ENCODE peak calls at places on chromosome 15, in seven cellular contexts. E, G, B, Y, O, M and A are unnamed samples.

GRCh38 chr15:59284768-59285368 is 78.2 kb downstream of the LDHAL6B start:
- DNase-seq in E (peak), G (no peak), B (no peak), Y (no peak), O (no peak), M (no peak), A (no peak)

GRCh38 chr15:73560501-73561117 is 72.6 kb downstream of the NPTN start:
- DNase-seq in E (peak), G (peak), B (peak), Y (peak), O (peak), M (no peak), A (peak)

GRCh38 chr15:70795311-70795665 is 31.9 kb upstream of the UACA start:
- DNase-seq in E (peak), G (no peak), B (peak), Y (peak), O (no peak), M (no peak), A (peak)

GRCh38 chr15:74817370-74817737 is 4.7 kb downstream of the LMAN1L start:
- DNase-seq in E (peak), G (no peak), B (no peak), Y (no peak), O (no peak), M (peak), A (peak)

GRCh38 chr15:68285243-68285980 is 7.9 kb downstream of the FEM1B start:
- DNase-seq in E (no peak), G (peak), B (no peak), Y (no peak), O (no peak), M (no peak), A (no peak)

GRCh38 chr15:92430067-92430435 is 36.4 kb downstream of the ST8SIA2 start:
- DNase-seq in E (no peak), G (no peak), B (peak), Y (no peak), O (no peak), M (no peak), A (no peak)

GRCh38 chr15:48681274-48681840 is 35.8 kb upstream of the FBN1 start:
- DNase-seq in E (peak), G (no peak), B (peak), Y (no peak), O (no peak), M (no peak), A (no peak)

GRCh38 chr15:83396071-83396470 is 51.1 kb upstream of the SH3GL3 start:
- DNase-seq in E (no peak), G (peak), B (no peak), Y (no peak), O (no peak), M (no peak), A (no peak)

GRCh38 chr15:101398247-101398646 is 91.3 kb downstream of the PCSK6 start:
- DNase-seq in E (peak), G (no peak), B (no peak), Y (no peak), O (no peak), M (no peak), A (no peak)

GRCh38 chr15:38354321-38354929 is 99.5 kb upstream of the FAM98B start:
- DNase-seq in E (peak), G (peak), B (peak), Y (peak), O (peak), M (no peak), A (peak)

GRCh38 chr15:51917493-51917892 is 54.1 kb downstream of the LEO1 start:
- DNase-seq in E (peak), G (peak), B (peak), Y (no peak), O (peak), M (no peak), A (no peak)

GRCh38 chr15:72271895-72272212 is 500 bp downstream of the PARP6 start:
- DNase-seq in E (no peak), G (peak), B (peak), Y (no peak), O (no peak), M (no peak), A (no peak)

GRCh38 chr15:60370804-60371700 is 26.7 kb downstream of the ANXA2 start:
- DNase-seq in E (peak), G (no peak), B (peak), Y (peak), O (no peak), M (no peak), A (peak)

GRCh38 chr15:26720546-26720945 is 52.3 kb downstream of the GABRB3 start:
- DNase-seq in E (no peak), G (peak), B (no peak), Y (no peak), O (no peak), M (no peak), A (no peak)

GRCh38 chr15:48717458-48717857 is 71.9 kb upstream of the FBN1 start:
- DNase-seq in E (peak), G (no peak), B (peak), Y (no peak), O (no peak), M (no peak), A (no peak)

GRCh38 chr15:75836953-75837321 is 6.3 kb upstream of the UBE2Q2 start:
- DNase-seq in E (peak), G (no peak), B (peak), Y (no peak), O (peak), M (no peak), A (peak)

GRCh38 chr15:79924379-79924778 is 27.6 kb upstream of the MTHFS start:
- DNase-seq in E (no peak), G (no peak), B (no peak), Y (no peak), O (no peak), M (no peak), A (no peak)

GRCh38 chr15:48887144-48887543 is 9.2 kb downstream of the EID1 start:
- DNase-seq in E (no peak), G (no peak), B (no peak), Y (no peak), O (no peak), M (no peak), A (no peak)

GRCh38 chr15:98103570-98103969 is 143.1 kb downstream of the ARRDC4 start:
- DNase-seq in E (no peak), G (no peak), B (no peak), Y (no peak), O (no peak), M (no peak), A (no peak)

GRCh38 chr15:32802296-32802936 is 84.6 kb downstream of the GREM1 start:
- DNase-seq in E (peak), G (no peak), B (peak), Y (peak), O (no peak), M (no peak), A (no peak)

GRCh38 chr15:60477991-60478632 is 830 bp downstream of the ICE2 start:
- DNase-seq in E (peak), G (peak), B (peak), Y (no peak), O (peak), M (no peak), A (no peak)

GRCh38 chr15:37764733-37765191 is 169.7 kb upstream of the TMCO5A start:
- DNase-seq in E (peak), G (peak), B (peak), Y (peak), O (peak), M (no peak), A (peak)

GRCh38 chr15:38714309-38715072 is 149.9 kb upstream of the RASGRP1 start:
- DNase-seq in E (peak), G (no peak), B (peak), Y (peak), O (no peak), M (no peak), A (no peak)

GRCh38 chr15:30921781-30922371 is 18.2 kb downstream of the FAN1 start:
- DNase-seq in E (no peak), G (peak), B (peak), Y (no peak), O (no peak), M (no peak), A (no peak)

GRCh38 chr15:62052714-62053113 is 7.5 kb downstream of the VPS13C start:
- DNase-seq in E (no peak), G (no peak), B (no peak), Y (no peak), O (no peak), M (no peak), A (no peak)

GRCh38 chr15:32730677-32731654 is 13.2 kb downstream of the GREM1 start:
- DNase-seq in E (peak), G (peak), B (peak), Y (no peak), O (no peak), M (peak), A (no peak)

GRCh38 chr15:28013480-28013879 is 85.6 kb downstream of the OCA2 start:
- DNase-seq in E (no peak), G (no peak), B (no peak), Y (no peak), O (no peak), M (no peak), A (no peak)

GRCh38 chr15:55221090-55222011 is 24.6 kb upstream of the RSL24D1 start:
- DNase-seq in E (peak), G (peak), B (peak), Y (peak), O (no peak), M (no peak), A (peak)

GRCh38 chr15:65414841-65415621 is 7.7 kb downstream of the IGDCC4 start:
- DNase-seq in E (no peak), G (peak), B (peak), Y (no peak), O (no peak), M (no peak), A (no peak)

GRCh38 chr15:35442734-35443133 is 103.2 kb downstream of the DPH6 start:
- DNase-seq in E (no peak), G (no peak), B (no peak), Y (no peak), O (no peak), M (no peak), A (no peak)

GRCh38 chr15:35440265-35440664 is 105.7 kb downstream of the DPH6 start:
- DNase-seq in E (no peak), G (no peak), B (no peak), Y (no peak), O (no peak), M (no peak), A (no peak)

GRCh38 chr15:35437157-35437556 is 108.8 kb downstream of the DPH6 start:
- DNase-seq in E (peak), G (peak), B (no peak), Y (no peak), O (no peak), M (no peak), A (peak)

GRCh38 chr15:35436422-35436821 is 109.5 kb downstream of the DPH6 start:
- DNase-seq in E (no peak), G (peak), B (no peak), Y (no peak), O (no peak), M (no peak), A (no peak)

DNA sequence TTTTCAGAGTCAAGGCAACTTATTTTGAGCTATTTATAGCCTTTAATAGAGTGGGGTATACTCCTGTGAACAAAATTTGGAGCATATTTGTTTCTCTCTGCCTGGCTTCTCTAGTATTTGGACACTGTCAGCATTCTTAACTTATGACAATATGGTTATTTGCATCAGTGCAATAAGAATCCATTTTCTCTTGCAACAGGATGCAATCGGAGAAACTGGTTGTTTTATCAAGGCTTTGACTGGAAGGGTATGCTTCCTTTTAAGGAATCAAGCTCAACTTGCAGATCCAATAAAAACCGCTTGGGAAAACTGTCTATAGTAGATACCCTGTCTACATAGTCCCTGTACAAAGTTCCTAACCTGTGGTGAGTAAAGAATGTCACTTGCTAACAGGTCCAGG is 106.7 kb downstream of the DPH6 start:
- DNase-seq in E (peak), G (no peak), B (peak), Y (peak), O (no peak), M (no peak), A (peak)
- H3K4me3 ChIP-seq in E (no peak), G (no peak), B (no peak), Y (no peak), O (no peak), M (no peak), A (no peak)

DNA sequence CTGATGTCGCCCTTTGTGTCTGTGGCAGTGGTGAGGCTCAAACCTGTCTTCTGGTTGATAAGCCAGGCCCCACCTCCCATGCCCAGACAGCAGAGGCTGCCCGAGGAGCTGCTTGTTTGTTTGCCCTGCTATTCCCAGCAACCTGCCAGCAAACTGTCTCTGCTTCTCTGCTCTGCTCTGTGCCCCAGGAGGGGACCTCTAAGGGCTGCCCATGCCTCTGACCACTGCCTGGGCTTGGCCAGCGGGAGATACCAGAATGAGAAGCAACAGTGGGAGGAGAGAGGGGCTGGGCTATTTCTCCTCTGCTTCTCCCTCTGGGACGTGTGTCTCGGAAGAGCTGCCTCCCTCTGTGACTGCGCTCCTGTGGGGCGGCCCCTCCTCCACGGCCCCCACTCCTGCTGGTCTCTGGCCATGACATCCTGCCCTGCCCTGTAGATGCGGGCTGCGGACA is 213.0 kb downstream of the RPLP1 start:
- DNase-seq in E (no peak), G (no peak), B (no peak), Y (no peak), O (no peak), M (no peak), A (no peak)
- TF ChIP-seq CTCF in E (no peak), G (no peak), B (no peak), Y (no peak), O (no peak), M (no peak), A (no peak)

GRCh38 chr15:96327155-96327741 is 3.3 kb upstream of the NR2F2 start:
- DNase-seq in E (peak), G (peak), B (peak), Y (peak), O (no peak), M (no peak), A (peak)
- H3K4me3 ChIP-seq in E (peak), G (peak), B (peak), Y (peak), O (no peak), M (peak), A (peak)

GRCh38 chr15:36682091-36682490 is 102.7 kb downstream of the CDIN1 start:
- DNase-seq in E (peak), G (no peak), B (peak), Y (no peak), O (no peak), M (no peak), A (no peak)
- TF ChIP-seq CTCF in E (no peak), G (no peak), B (no peak), Y (no peak), O (no peak), M (no peak), A (no peak)

GRCh38 chr15:93474728-93475127 is 385.7 kb upstream of the RGMA start:
- DNase-seq in E (no peak), G (no peak), B (no peak), Y (no peak), O (no peak), M (peak), A (no peak)
- H3K4me3 ChIP-seq in E (no peak), G (no peak), B (no peak), Y (no peak), O (no peak), M (no peak), A (no peak)

DNA sequence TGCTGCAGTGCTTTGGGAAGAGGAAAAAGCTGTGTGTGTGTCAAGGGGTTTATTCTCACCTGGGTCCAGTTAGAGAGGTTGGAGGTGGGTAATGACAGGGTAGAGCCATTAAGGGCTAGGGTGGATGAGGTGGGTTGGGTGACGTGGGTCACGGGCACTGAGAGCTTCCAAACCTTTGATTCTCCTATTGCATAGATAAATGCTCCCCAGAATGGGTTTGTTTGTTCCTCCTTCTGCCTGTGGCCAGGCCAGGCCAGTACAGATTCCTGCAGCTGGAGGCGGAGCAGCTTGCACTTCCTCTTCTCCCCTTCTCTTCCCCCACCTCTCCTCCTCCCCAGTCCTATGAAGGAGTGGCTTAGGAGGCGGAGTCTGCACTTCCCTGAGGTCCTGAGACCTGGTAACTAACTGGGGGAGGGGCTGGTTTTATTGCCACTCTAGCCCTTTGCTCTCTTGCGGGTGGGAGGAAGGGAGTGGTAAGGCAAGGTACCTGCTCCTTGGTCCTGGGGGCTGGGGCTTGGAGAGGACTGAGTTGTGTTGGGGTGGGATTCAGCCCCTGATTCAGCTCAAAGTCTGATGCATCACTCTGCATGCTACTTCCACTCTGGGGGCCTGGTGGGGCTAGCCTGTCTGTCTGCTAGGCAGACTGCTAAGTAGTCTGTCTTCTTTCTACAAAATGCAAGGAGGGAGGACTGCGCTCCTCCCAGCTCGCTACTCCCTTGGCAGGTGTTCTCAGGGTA is 3.5 kb downstream of the SPINT1 start:
- DNase-seq in E (peak), G (peak), B (no peak), Y (no peak), O (peak), M (no peak), A (no peak)
- TF ChIP-seq CTCF in E (no peak), G (no peak), B (no peak), Y (no peak), O (no peak), M (no peak), A (no peak)

DNA sequence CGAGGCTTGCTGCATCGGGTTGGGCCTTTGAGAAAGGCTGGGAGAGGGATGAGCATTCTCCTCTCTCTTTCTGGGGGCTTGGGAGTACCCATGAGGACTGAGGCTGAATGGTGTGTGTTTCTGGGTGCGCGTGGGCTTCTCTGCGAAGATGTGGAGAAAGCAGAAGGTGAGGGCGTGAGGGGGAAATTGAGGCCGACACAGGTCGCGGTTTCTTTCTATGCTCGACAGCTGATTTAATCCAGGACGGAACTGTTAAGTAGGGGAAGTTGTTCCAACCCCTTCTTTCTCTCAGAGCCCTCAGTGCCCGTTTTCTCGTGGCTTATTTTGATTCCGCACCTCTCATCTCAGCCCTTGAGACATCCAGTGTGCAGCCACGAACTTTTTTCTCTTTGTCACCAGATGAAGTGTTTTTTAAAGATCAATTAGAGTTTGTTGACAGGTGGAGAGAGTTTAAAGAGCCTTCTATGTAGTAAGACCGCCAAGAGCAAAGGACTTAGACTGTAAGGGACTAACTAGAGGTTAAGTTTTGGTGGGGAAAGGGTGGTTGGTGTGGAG is 711 bp downstream of the STARD9 start:
- DNase-seq in E (no peak), G (no peak), B (peak), Y (no peak), O (no peak), M (no peak), A (no peak)
- H3K4me3 ChIP-seq in E (peak), G (peak), B (peak), Y (peak), O (peak), M (peak), A (peak)

GRCh38 chr15:64045774-64046346 is 425 bp downstream of the DAPK2 start:
- DNase-seq in E (no peak), G (peak), B (no peak), Y (no peak), O (no peak), M (peak), A (no peak)
- TF ChIP-seq CTCF in E (no peak), G (no peak), B (no peak), Y (no peak), O (no peak), M (no peak), A (no peak)

DNA sequence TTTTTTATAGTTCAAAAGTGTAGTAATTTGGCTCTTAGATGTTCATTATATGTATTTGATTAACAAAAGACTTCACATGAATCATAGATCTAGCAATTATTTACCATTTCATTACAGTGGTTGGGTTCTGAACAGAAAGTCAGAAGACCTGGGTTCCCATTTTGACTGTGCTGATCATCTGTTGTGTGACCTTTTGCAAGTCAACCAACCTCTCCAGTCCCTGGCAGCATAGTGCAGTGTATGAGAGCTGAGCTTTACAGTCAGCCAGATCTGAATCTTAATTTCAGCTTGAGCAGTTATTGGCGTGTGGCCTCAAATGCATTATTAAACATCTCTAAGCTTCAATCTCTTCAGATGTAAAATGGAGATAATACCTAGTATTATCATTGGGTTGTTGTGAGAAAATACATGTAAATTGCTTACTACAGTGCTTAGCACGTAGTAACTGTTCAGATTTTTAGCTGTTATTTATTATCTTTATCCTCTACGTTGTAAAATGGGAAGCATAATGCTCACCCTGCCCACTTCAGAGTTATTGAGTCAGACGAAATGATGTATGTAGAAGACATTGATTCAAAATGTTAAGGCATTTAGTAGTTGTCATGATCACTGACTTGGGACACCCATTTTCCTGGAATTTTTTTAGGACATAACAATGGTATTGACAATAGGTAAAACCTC is 104.0 kb downstream of the KLHL25 start:
- DNase-seq in E (no peak), G (no peak), B (no peak), Y (no peak), O (peak), M (no peak), A (no peak)
- H3K4me3 ChIP-seq in E (no peak), G (no peak), B (no peak), Y (no peak), O (peak), M (no peak), A (no peak)

GRCh38 chr15:78872972-78873795 is 494 bp downstream of the MORF4L1 start:
- DNase-seq in E (peak), G (peak), B (peak), Y (peak), O (peak), M (peak), A (peak)
- TF ChIP-seq CTCF in E (peak), G (peak), B (peak), Y (peak), O (peak), M (no peak), A (peak)